ENCODE peak calls at places on chromosomes 2 and 18, in four cellular contexts. J, E, Z and M are unnamed samples.

GRCh38 chr2:205892141-205893064 is 193.6 kb downstream of the INO80D start:
- DNase-seq in J (peak; percentile 80), Z (peak; percentile 11), E (peak; percentile 51), M (no peak)

GRCh38 chr2:29485631-29486030 is 370.4 kb downstream of the CLIP4 start:
- DNase-seq in J (no peak), E (no peak), Z (no peak), M (no peak)

GRCh38 chr2:44244135-44244871 is 31.0 kb upstream of the SLC3A1 start:
- DNase-seq in E (peak; percentile 76), J (peak; percentile 70), Z (peak; percentile 83), M (peak; percentile 55)

GRCh38 chr2:39368846-39369245 is 68.2 kb downstream of the MAP4K3 start:
- DNase-seq in J (no peak), Z (no peak), E (no peak), M (no peak)

GRCh38 chr2:168517801-168518200 is 61.7 kb downstream of the CERS6 start:
- DNase-seq in J (peak; percentile 52), Z (no peak), E (no peak), M (no peak)

GRCh38 chr18:9333441-9334350 is 877 bp upstream of the TWSG1 start:
- DNase-seq in E (no peak), Z (no peak), J (no peak), M (no peak)

GRCh38 chr2:88190808-88191721 is 20.9 kb downstream of the THNSL2 start:
- DNase-seq in Z (peak; percentile 64), E (peak; percentile 57), J (peak; percentile 52), M (peak; percentile 70)

GRCh38 chr2:44100351-44100750 is 68.3 kb upstream of the PPM1B start:
- DNase-seq in Z (no peak), E (peak; percentile 98), J (peak; percentile 13), M (no peak)

GRCh38 chr18:45688113-45688512 is 35.9 kb upstream of the SLC14A1 start:
- DNase-seq in E (peak; percentile 43), J (no peak), Z (no peak), M (no peak)

GRCh38 chr2:98948956-98949739 is 13.1 kb upstream of the CRACDL start:
- DNase-seq in E (no peak), J (no peak), Z (no peak), M (no peak)

GRCh38 chr18:12256946-12257345 is 2.8 kb downstream of the CIDEA start:
- DNase-seq in Z (no peak), E (no peak), J (peak; percentile 16), M (no peak)

GRCh38 chr2:66794115-66794514 is 359.2 kb downstream of the MEIS1 start:
- DNase-seq in Z (peak; percentile 3), J (no peak), E (no peak), M (no peak)

GRCh38 chr2:187526776-187527175 is 27.5 kb downstream of the TFPI start:
- DNase-seq in J (no peak), Z (no peak), E (no peak), M (no peak)

GRCh38 chr2:191070276-191070675 is 56.3 kb upstream of the STAT1 start:
- DNase-seq in J (no peak), E (no peak), Z (no peak), M (no peak)

DNA sequence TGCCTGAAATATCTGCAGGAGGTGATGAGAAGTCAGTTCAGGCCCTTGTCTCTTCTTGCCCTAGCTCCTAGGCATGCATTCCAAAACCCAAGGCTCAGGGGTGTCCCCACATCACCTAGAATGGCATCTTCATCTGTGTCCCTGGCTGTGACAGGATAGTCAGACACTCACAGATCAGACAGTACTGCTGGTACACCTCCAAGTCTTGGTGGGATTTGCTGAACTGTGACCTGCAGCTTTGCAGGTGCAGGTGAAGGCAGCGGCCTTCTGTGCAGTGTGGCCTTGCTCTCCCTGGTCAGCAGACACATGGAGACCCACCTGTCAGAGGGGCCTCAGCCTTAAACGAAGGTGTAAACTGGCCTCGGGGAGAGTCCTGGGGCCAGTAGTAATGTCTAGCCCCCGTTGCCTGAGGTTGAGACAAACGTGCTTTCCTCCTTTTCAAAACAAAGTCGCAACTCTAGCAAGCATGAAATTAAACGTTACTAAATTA is 42.7 kb downstream of the MBP start:
- DNase-seq in E (no peak), Z (no peak), J (no peak), M (no peak)
- TF ChIP-seq CTCF in E (no peak), Z (no peak), J (no peak), M (no peak)

GRCh38 chr2:226994775-226995174 is 158.9 kb downstream of the RHBDD1 start:
- DNase-seq in E (peak; percentile 15), J (no peak), Z (no peak), M (no peak)
- TF ChIP-seq CTCF in E (no peak), J (no peak), Z (no peak), M (no peak)

DNA sequence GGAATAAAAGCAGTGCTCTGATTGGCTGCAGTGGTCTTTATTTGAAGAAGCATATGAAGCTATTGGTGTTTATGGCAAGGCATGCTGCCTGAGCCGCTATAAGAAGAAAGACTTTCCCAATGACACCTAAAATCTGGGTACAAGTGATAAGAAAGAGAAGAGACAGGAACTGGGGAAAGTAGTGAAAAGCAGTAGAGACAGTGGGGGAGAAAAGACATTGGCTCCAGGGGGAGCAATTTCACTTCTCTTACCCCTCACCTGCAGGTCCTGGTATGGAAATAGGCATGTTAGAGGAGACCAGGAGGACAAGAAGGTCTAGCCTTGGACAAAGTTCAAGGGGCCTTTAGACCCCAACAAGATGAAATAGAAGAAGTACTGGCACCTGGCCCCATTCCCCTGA is 47.1 kb downstream of the PLCL1 start:
- DNase-seq in E (no peak), Z (no peak), J (no peak), M (peak; percentile 18)
- TF ChIP-seq CTCF in E (no peak), Z (peak; percentile 14), J (no peak), M (peak; percentile 30)

GRCh38 chr2:3443685-3444084 is 64.2 kb downstream of the TRAPPC12 start:
- DNase-seq in E (no peak), J (peak; percentile 14), Z (no peak), M (no peak)
- TF ChIP-seq CTCF in E (no peak), J (no peak), Z (no peak), M (no peak)

DNA sequence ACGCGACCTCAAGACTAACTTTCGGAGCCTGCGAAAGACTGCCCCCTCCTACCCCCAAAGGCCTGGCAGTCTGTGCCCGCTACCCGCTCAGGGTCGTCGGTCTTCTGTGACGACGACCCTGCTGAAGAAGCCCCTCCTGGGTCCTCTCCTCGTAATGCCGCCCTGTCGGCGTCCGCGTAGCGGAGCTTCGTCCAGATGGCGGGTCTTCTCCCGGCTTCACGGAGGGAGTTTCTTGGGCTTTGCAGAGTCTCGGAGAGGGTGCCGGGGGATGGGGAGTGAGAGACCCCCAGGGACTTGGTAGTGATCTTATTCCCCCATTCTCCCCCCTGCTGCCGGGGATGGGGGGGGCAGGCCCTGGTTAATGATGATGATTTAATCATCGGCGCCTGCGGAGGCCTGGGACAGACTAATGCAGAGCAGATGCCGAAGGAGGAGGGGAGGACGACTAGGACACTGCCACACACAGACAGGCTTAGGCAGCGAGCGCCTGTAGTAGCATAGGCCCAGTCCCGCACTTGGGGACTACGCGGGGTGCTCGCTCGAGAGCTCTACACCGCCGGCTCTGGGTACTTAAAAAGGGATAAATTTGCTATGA is 528 bp upstream of the PCGF1 start:
- DNase-seq in E (no peak), J (peak; percentile 45), Z (no peak), M (peak; percentile 45)
- TF ChIP-seq CTCF in E (no peak), J (no peak), Z (no peak), M (no peak)

DNA sequence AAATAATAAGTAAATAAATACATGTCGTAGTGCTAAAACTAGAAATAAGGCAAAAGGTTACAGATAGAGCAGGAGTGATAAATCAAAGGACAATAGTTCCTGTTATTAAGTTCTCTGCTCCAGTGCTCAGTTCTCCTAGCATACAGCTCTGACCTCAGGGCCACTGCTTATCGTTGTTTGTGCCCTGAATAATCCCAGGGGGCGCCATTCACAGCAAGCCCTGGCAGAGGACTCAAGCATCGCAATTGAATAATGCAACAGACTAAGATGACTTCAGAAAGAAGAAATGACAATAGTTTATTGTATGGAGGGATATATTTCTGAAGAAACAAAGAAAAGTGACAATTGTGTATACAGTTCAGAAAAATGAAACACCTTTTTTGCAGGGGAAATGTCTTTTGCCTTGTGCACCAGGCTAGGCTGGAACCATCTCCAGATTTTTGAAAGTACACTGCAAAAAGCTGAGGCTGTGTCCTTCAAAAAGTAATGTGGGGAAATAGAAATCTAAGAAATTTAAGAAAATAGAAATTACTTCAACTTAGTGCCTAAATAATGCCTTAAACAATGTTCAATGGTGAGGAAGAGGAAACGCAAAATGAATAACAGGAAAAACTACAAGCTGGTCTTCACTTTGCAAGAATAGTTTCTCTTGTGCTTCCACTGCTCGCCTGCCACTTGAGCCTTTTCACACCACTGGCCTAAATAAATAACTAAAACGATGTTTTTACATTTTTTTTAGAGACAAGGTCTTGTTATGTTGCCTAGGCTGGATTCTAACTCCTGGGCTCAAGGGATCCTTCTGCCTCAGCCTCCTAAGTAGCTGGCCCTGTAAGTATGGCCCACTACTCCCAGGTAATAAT is 19.0 kb upstream of the CCNYL1 start:
- DNase-seq in E (peak; percentile 14), Z (peak; percentile 51), J (peak; percentile 42), M (peak; percentile 46)
- TF ChIP-seq CTCF in E (peak; percentile 11), Z (peak; percentile 38), J (peak; percentile 26), M (no peak)

GRCh38 chr18:48028081-48028480 is 97.6 kb upstream of the SMAD2 start:
- DNase-seq in Z (no peak), J (no peak), E (no peak), M (no peak)
- TF ChIP-seq CTCF in Z (peak; percentile 16), J (no peak), E (no peak), M (no peak)

GRCh38 chr2:184644685-184645084 is 46.4 kb downstream of the ZNF804A start:
- DNase-seq in E (peak; percentile 56), Z (no peak), J (peak; percentile 34), M (no peak)
- TF ChIP-seq CTCF in E (no peak), Z (no peak), J (no peak), M (no peak)